ENCODE peak calls at places on chromosomes 12 and 14, in six cellular contexts. One of them, this sample, is unnamed.

GRCh38 chr12:31265722-31266121 is 60.2 kb downstream of the SINHCAF start:
- DNase-seq in HCT116: no peak
- DNase-seq in effector memory CD4-positive, alpha-beta T cell: no peak
- DNase-seq in RWPE1: no peak
- DNase-seq in thoracic aorta: no peak
- DNase-seq in H9: peak
- DNase-seq in this sample: no peak

GRCh38 chr12:56916996-56917333 is 17.2 kb downstream of the SDR9C7 start:
- DNase-seq in HCT116: no peak
- DNase-seq in effector memory CD4-positive, alpha-beta T cell: no peak
- DNase-seq in RWPE1: no peak
- DNase-seq in thoracic aorta: no peak
- DNase-seq in H9: no peak
- DNase-seq in this sample: no peak

GRCh38 chr12:122356192-122356635 is 66.3 kb downstream of the CLIP1 start:
- DNase-seq in HCT116: peak
- DNase-seq in effector memory CD4-positive, alpha-beta T cell: no peak
- DNase-seq in RWPE1: peak
- DNase-seq in thoracic aorta: no peak
- DNase-seq in H9: peak
- DNase-seq in this sample: no peak

GRCh38 chr14:55749201-55749812 is 169.3 kb downstream of the KTN1 start:
- DNase-seq in HCT116: no peak
- DNase-seq in effector memory CD4-positive, alpha-beta T cell: no peak
- DNase-seq in RWPE1: peak
- DNase-seq in thoracic aorta: no peak
- DNase-seq in H9: no peak
- DNase-seq in this sample: peak

GRCh38 chr14:104795781-104796681 is 483 bp upstream of the AKT1 start:
- DNase-seq in HCT116: no peak
- DNase-seq in effector memory CD4-positive, alpha-beta T cell: peak
- DNase-seq in RWPE1: peak
- DNase-seq in thoracic aorta: no peak
- DNase-seq in H9: no peak
- DNase-seq in this sample: no peak

GRCh38 chr12:129423041-129423580 is 480.7 kb downstream of the TMEM132D start:
- DNase-seq in HCT116: no peak
- DNase-seq in effector memory CD4-positive, alpha-beta T cell: no peak
- DNase-seq in RWPE1: no peak
- DNase-seq in thoracic aorta: no peak
- DNase-seq in H9: no peak
- DNase-seq in this sample: no peak

GRCh38 chr14:100440207-100440631 is 117.1 kb downstream of the SLC25A47 start:
- DNase-seq in HCT116: no peak
- DNase-seq in effector memory CD4-positive, alpha-beta T cell: peak
- DNase-seq in RWPE1: peak
- DNase-seq in thoracic aorta: no peak
- DNase-seq in H9: peak
- DNase-seq in this sample: no peak

GRCh38 chr14:71472281-71472960 is 459.8 kb upstream of the RGS6 start:
- DNase-seq in HCT116: no peak
- DNase-seq in effector memory CD4-positive, alpha-beta T cell: no peak
- DNase-seq in RWPE1: no peak
- DNase-seq in thoracic aorta: no peak
- DNase-seq in H9: no peak
- DNase-seq in this sample: no peak

GRCh38 chr12:2154050-2154449 is 101.3 kb downstream of the CACNA1C start:
- DNase-seq in HCT116: no peak
- DNase-seq in effector memory CD4-positive, alpha-beta T cell: no peak
- DNase-seq in RWPE1: no peak
- DNase-seq in thoracic aorta: no peak
- DNase-seq in H9: no peak
- DNase-seq in this sample: no peak

GRCh38 chr12:98575013-98575412 is 18.5 kb upstream of the SLC25A3 start:
- DNase-seq in HCT116: no peak
- DNase-seq in effector memory CD4-positive, alpha-beta T cell: no peak
- DNase-seq in RWPE1: no peak
- DNase-seq in thoracic aorta: no peak
- DNase-seq in H9: no peak
- DNase-seq in this sample: no peak

GRCh38 chr14:102729268-102729667 is 48.0 kb upstream of the TRAF3 start:
- DNase-seq in HCT116: no peak
- DNase-seq in effector memory CD4-positive, alpha-beta T cell: no peak
- DNase-seq in RWPE1: no peak
- DNase-seq in thoracic aorta: no peak
- DNase-seq in H9: no peak
- DNase-seq in this sample: no peak

GRCh38 chr12:125330645-125331341 is 265.6 kb downstream of the AACS start:
- DNase-seq in HCT116: peak
- DNase-seq in effector memory CD4-positive, alpha-beta T cell: no peak
- DNase-seq in RWPE1: peak
- DNase-seq in thoracic aorta: no peak
- DNase-seq in H9: peak
- DNase-seq in this sample: no peak

GRCh38 chr12:50894216-50894615 is 51.5 kb downstream of the TMPRSS12 start:
- DNase-seq in HCT116: no peak
- DNase-seq in effector memory CD4-positive, alpha-beta T cell: no peak
- DNase-seq in RWPE1: no peak
- DNase-seq in thoracic aorta: no peak
- DNase-seq in H9: no peak
- DNase-seq in this sample: no peak

GRCh38 chr12:6205761-6206160 is 5.6 kb downstream of the CD9 start:
- DNase-seq in HCT116: no peak
- DNase-seq in effector memory CD4-positive, alpha-beta T cell: no peak
- DNase-seq in RWPE1: no peak
- DNase-seq in thoracic aorta: no peak
- DNase-seq in H9: no peak
- DNase-seq in this sample: no peak

GRCh38 chr12:6206327-6206726 is 6.1 kb downstream of the CD9 start:
- DNase-seq in HCT116: no peak
- DNase-seq in effector memory CD4-positive, alpha-beta T cell: no peak
- DNase-seq in RWPE1: no peak
- DNase-seq in thoracic aorta: no peak
- DNase-seq in H9: no peak
- DNase-seq in this sample: no peak

GRCh38 chr12:6202846-6203245 is 2.6 kb downstream of the CD9 start:
- DNase-seq in HCT116: no peak
- DNase-seq in effector memory CD4-positive, alpha-beta T cell: no peak
- DNase-seq in RWPE1: no peak
- DNase-seq in thoracic aorta: no peak
- DNase-seq in H9: no peak
- DNase-seq in this sample: no peak

GRCh38 chr12:6205144-6205539 is 4.9 kb downstream of the CD9 start:
- DNase-seq in HCT116: no peak
- DNase-seq in effector memory CD4-positive, alpha-beta T cell: no peak
- DNase-seq in RWPE1: no peak
- DNase-seq in thoracic aorta: no peak
- DNase-seq in H9: peak
- DNase-seq in this sample: no peak

GRCh38 chr12:6204533-6205143 is 4.4 kb downstream of the CD9 start:
- DNase-seq in HCT116: no peak
- DNase-seq in effector memory CD4-positive, alpha-beta T cell: no peak
- DNase-seq in RWPE1: no peak
- DNase-seq in thoracic aorta: no peak
- DNase-seq in H9: no peak
- DNase-seq in this sample: no peak
- H3K27ac ChIP-seq in HCT116: no peak
- H3K27ac ChIP-seq in effector memory CD4-positive, alpha-beta T cell: no peak
- H3K27ac ChIP-seq in RWPE1: peak
- H3K27ac ChIP-seq in thoracic aorta: peak
- H3K27ac ChIP-seq in H9: peak
- H3K27ac ChIP-seq in this sample: peak

GRCh38 chr12:94187351-94187750 is 39.0 kb downstream of the PLXNC1 start:
- DNase-seq in HCT116: no peak
- DNase-seq in effector memory CD4-positive, alpha-beta T cell: no peak
- DNase-seq in RWPE1: no peak
- DNase-seq in thoracic aorta: no peak
- DNase-seq in H9: no peak
- DNase-seq in this sample: no peak

GRCh38 chr12:94183702-94184379 is 35.5 kb downstream of the PLXNC1 start:
- DNase-seq in HCT116: no peak
- DNase-seq in effector memory CD4-positive, alpha-beta T cell: no peak
- DNase-seq in RWPE1: no peak
- DNase-seq in thoracic aorta: no peak
- DNase-seq in H9: no peak
- DNase-seq in this sample: no peak

GRCh38 chr12:94184995-94185711 is 36.8 kb downstream of the PLXNC1 start:
- DNase-seq in HCT116: no peak
- DNase-seq in effector memory CD4-positive, alpha-beta T cell: no peak
- DNase-seq in RWPE1: no peak
- DNase-seq in thoracic aorta: no peak
- DNase-seq in H9: no peak
- DNase-seq in this sample: no peak

GRCh38 chr12:94186461-94187237 is 38.3 kb downstream of the PLXNC1 start:
- DNase-seq in HCT116: no peak
- DNase-seq in effector memory CD4-positive, alpha-beta T cell: no peak
- DNase-seq in RWPE1: no peak
- DNase-seq in thoracic aorta: peak
- DNase-seq in H9: peak
- DNase-seq in this sample: no peak

DNA sequence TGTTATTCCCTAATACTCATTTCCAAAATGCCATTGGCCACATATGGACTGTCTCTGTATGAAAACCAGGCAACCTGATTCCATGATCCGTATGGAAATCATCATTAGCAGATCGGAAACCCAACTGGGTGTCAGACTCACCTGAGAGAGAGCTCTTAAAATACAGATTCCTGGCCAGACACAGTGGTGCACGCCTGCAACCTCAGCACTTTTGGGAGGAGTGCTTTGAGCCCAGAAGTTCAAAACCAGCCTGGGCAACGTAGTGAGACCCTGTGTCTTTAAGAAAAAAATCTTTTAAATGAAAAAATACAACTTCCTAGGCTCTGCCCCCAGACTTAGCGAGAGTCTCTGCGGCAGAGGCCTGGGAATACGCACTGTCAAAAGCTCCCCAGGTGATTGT is 37.4 kb downstream of the PLXNC1 start:
- DNase-seq in HCT116: no peak
- DNase-seq in effector memory CD4-positive, alpha-beta T cell: no peak
- DNase-seq in RWPE1: no peak
- DNase-seq in thoracic aorta: no peak
- DNase-seq in H9: no peak
- DNase-seq in this sample: no peak
- H3K27ac ChIP-seq in HCT116: no peak
- H3K27ac ChIP-seq in effector memory CD4-positive, alpha-beta T cell: no peak
- H3K27ac ChIP-seq in RWPE1: no peak
- H3K27ac ChIP-seq in thoracic aorta: no peak
- H3K27ac ChIP-seq in H9: no peak
- H3K27ac ChIP-seq in this sample: no peak

GRCh38 chr14:38297681-38298080 is 41.8 kb upstream of the CLEC14A start:
- DNase-seq in HCT116: no peak
- DNase-seq in effector memory CD4-positive, alpha-beta T cell: no peak
- DNase-seq in RWPE1: no peak
- DNase-seq in thoracic aorta: no peak
- DNase-seq in H9: no peak
- DNase-seq in this sample: no peak

GRCh38 chr14:38286481-38286880 is 30.6 kb upstream of the CLEC14A start:
- DNase-seq in HCT116: no peak
- DNase-seq in effector memory CD4-positive, alpha-beta T cell: no peak
- DNase-seq in RWPE1: no peak
- DNase-seq in thoracic aorta: no peak
- DNase-seq in H9: no peak
- DNase-seq in this sample: no peak

GRCh38 chr14:38290601-38291190 is 34.8 kb upstream of the CLEC14A start:
- DNase-seq in HCT116: no peak
- DNase-seq in effector memory CD4-positive, alpha-beta T cell: no peak
- DNase-seq in RWPE1: peak
- DNase-seq in thoracic aorta: no peak
- DNase-seq in H9: no peak
- DNase-seq in this sample: peak

GRCh38 chr14:38285962-38286361 is 30.1 kb upstream of the CLEC14A start:
- DNase-seq in HCT116: no peak
- DNase-seq in effector memory CD4-positive, alpha-beta T cell: no peak
- DNase-seq in RWPE1: no peak
- DNase-seq in thoracic aorta: no peak
- DNase-seq in H9: no peak
- DNase-seq in this sample: no peak

DNA sequence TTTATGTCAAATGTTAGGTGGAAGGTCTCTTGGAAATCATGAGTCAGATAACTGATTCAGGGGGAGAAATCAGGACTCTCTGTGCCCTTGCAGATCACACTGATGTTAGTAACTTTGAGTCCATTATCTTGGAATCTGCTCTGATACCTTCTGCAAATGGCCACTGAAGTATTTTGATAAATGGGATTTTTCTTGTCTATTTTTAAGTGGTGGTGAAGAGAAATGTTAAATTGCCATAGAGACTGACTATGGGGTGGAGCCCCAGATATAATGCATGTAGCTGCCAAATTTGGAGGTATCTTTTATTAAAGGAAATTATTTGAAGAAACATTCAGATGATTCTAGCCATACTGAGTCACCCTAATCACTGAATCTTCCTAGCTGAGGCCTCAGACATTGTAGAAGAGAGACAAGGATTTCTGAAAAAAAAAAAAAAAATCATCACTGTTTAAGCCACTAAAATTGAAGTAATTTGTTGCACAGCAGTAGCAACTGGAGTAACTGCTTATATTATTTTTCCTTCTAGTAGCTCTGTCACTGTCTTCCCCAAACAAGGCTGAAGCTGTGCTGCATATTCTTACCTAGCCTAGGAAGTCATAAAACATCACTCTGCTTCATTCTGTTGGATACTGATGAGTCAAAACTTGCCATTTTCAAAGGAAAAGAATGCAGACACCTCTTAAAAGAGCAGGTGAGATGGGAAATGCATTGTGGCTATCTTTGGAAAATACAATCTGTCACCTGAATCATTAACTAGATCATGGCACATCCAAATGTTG is 36.0 kb upstream of the CLEC14A start:
- DNase-seq in HCT116: no peak
- DNase-seq in effector memory CD4-positive, alpha-beta T cell: no peak
- DNase-seq in RWPE1: no peak
- DNase-seq in thoracic aorta: no peak
- DNase-seq in H9: no peak
- DNase-seq in this sample: no peak
- H3K27ac ChIP-seq in HCT116: no peak
- H3K27ac ChIP-seq in effector memory CD4-positive, alpha-beta T cell: no peak
- H3K27ac ChIP-seq in RWPE1: no peak
- H3K27ac ChIP-seq in thoracic aorta: no peak
- H3K27ac ChIP-seq in H9: no peak
- H3K27ac ChIP-seq in this sample: no peak

GRCh38 chr12:55915481-55915856 is 12.2 kb downstream of the PYM1 start:
- DNase-seq in HCT116: no peak
- DNase-seq in effector memory CD4-positive, alpha-beta T cell: no peak
- DNase-seq in RWPE1: no peak
- DNase-seq in thoracic aorta: no peak
- DNase-seq in H9: no peak
- DNase-seq in this sample: no peak

GRCh38 chr12:55908726-55909512 is 18.8 kb downstream of the PYM1 start:
- DNase-seq in HCT116: no peak
- DNase-seq in effector memory CD4-positive, alpha-beta T cell: no peak
- DNase-seq in RWPE1: no peak
- DNase-seq in thoracic aorta: no peak
- DNase-seq in H9: no peak
- DNase-seq in this sample: no peak

GRCh38 chr12:55912908-55913307 is 14.8 kb downstream of the PYM1 start:
- DNase-seq in HCT116: no peak
- DNase-seq in effector memory CD4-positive, alpha-beta T cell: no peak
- DNase-seq in RWPE1: no peak
- DNase-seq in thoracic aorta: no peak
- DNase-seq in H9: no peak
- DNase-seq in this sample: no peak

GRCh38 chr12:55906056-55906455 is 21.6 kb downstream of the PYM1 start:
- DNase-seq in HCT116: no peak
- DNase-seq in effector memory CD4-positive, alpha-beta T cell: no peak
- DNase-seq in RWPE1: peak
- DNase-seq in thoracic aorta: no peak
- DNase-seq in H9: no peak
- DNase-seq in this sample: no peak

GRCh38 chr12:55909513-55909884 is 18.2 kb downstream of the PYM1 start:
- DNase-seq in HCT116: no peak
- DNase-seq in effector memory CD4-positive, alpha-beta T cell: no peak
- DNase-seq in RWPE1: no peak
- DNase-seq in thoracic aorta: no peak
- DNase-seq in H9: no peak
- DNase-seq in this sample: no peak
- H3K27ac ChIP-seq in HCT116: no peak
- H3K27ac ChIP-seq in effector memory CD4-positive, alpha-beta T cell: no peak
- H3K27ac ChIP-seq in RWPE1: no peak
- H3K27ac ChIP-seq in thoracic aorta: no peak
- H3K27ac ChIP-seq in H9: no peak
- H3K27ac ChIP-seq in this sample: peak

This sample was measured in epithelial cell of prostate.